ENCODE peak calls at places on chromosomes 2 and 18, in six cellular contexts. O is COR-L47; H is activated CD8-positive, alpha-beta T cell treated with anti-CD3 and anti-CD28 coated beads for 36 hours; E is activated gamma-delta T cell treated with Interleukin-2 at 50 U/mL for 16 hours; S is LoVo; P is heart right ventricle. N is an unnamed sample.

GRCh38 chr2:46275995-46276394 is 21.2 kb upstream of the EPAS1 start:
- DNase-seq in P (peak), H (peak), S (no peak), E (peak), O (no peak), N (no peak)

GRCh38 chr2:43486604-43487003 is 109.2 kb downstream of the THADA start:
- DNase-seq in E (no peak), P (peak), S (no peak), H (no peak), O (no peak), N (no peak)

GRCh38 chr2:36952748-36953197 is 13.6 kb downstream of the STRN start:
- DNase-seq in E (no peak), O (no peak), H (no peak), P (no peak), S (no peak), N (no peak)

GRCh38 chr18:8979258-8979988 is 123.1 kb upstream of the NDUFV2 start:
- DNase-seq in P (no peak), H (no peak), S (no peak), O (no peak), E (no peak), N (no peak)

GRCh38 chr2:30686669-30687068 is 120.6 kb downstream of the CAPN13 start:
- DNase-seq in P (no peak), O (no peak), S (no peak), H (no peak), E (no peak), N (no peak)

GRCh38 chr2:240795916-240796510 is 24.0 kb downstream of the KIF1A start:
- DNase-seq in S (no peak), P (no peak), H (no peak), E (no peak), O (no peak), N (no peak)

GRCh38 chr18:72672364-72673151 is 128.4 kb upstream of the CBLN2 start:
- DNase-seq in S (peak), H (peak), E (no peak), O (peak), P (no peak), N (no peak)

GRCh38 chr2:148988337-148988736 is 50.2 kb upstream of the LYPD6B start:
- DNase-seq in O (no peak), E (no peak), P (no peak), H (no peak), S (no peak), N (no peak)

GRCh38 chr2:130376433-130377293 is 20.8 kb downstream of the PTPN18 start:
- DNase-seq in E (no peak), P (no peak), O (no peak), H (peak), S (no peak), N (no peak)

GRCh38 chr2:225466891-225467604 is 67.5 kb downstream of the NYAP2 start:
- DNase-seq in P (no peak), E (no peak), O (no peak), H (no peak), S (peak), N (no peak)

GRCh38 chr2:62309465-62310091 is 113.7 kb downstream of the B3GNT2 start:
- DNase-seq in H (peak), O (no peak), P (peak), S (no peak), E (peak), N (no peak)

GRCh38 chr2:197075754-197076337 is 149.3 kb upstream of the PGAP1 start:
- DNase-seq in P (no peak), E (no peak), H (peak), S (no peak), O (no peak), N (no peak)

GRCh38 chr18:45243347-45244095 is 371.8 kb upstream of the SLC14A2 start:
- DNase-seq in E (no peak), O (no peak), P (no peak), H (no peak), S (no peak), N (no peak)

GRCh38 chr2:116716038-116716437 is 1098.5 kb upstream of the DDX18 start:
- DNase-seq in E (no peak), H (no peak), P (no peak), S (no peak), O (no peak), N (no peak)

GRCh38 chr18:79610461-79611039 is 69.1 kb upstream of the CTDP1 start:
- DNase-seq in O (no peak), H (no peak), S (no peak), E (no peak), P (no peak), N (no peak)

GRCh38 chr2:241788572-241788971 is 11.9 kb downstream of the GAL3ST2 start:
- DNase-seq in S (no peak), P (no peak), H (peak), E (peak), O (no peak), N (peak)

GRCh38 chr18:8937112-8937641 is 165.3 kb upstream of the NDUFV2 start:
- DNase-seq in H (no peak), P (no peak), S (no peak), O (no peak), E (no peak), N (no peak)

GRCh38 chr2:106053116-106053515 is 141.0 kb downstream of the UXS1 start:
- DNase-seq in E (no peak), P (no peak), S (peak), H (peak), O (no peak), N (peak)

GRCh38 chr2:11132036-11132671 is 23.1 kb upstream of the SLC66A3 start:
- DNase-seq in E (no peak), P (no peak), S (no peak), H (no peak), O (no peak), N (no peak)

GRCh38 chr2:62195421-62196277 is at the start of gene B3GNT2:
- DNase-seq in P (peak), E (peak), O (peak), H (peak), S (peak), N (peak)

N was measured in HCT116.